ENCODE peak calls at places on chromosomes 4 and X, in eight cellular contexts. F is colonic mucosa, T is uterus, J is brain microvascular endothelial cell, X is neural progenitor cell, S is endothelial cell of umbilical vein, N is GM23338, Q is upper lobe of left lung. B is an unnamed sample. For H3K27me3, the result is how much of the 10 kb centered on the place peaks cover.

GRCh38 chr4:168070903-168071302 is 21.4 kb upstream of the ANXA10 start:
- DNase-seq in F (no peak), X (no peak), S (no peak), Q (no peak), T (no peak), J (no peak), N (no peak), B (no peak)

GRCh38 chr4:100679926-100680325 is 162.1 kb upstream of the EMCN start:
- DNase-seq in Q (no peak), X (no peak), N (no peak), F (no peak), J (no peak), T (no peak), S (peak), B (no peak)

GRCh38 chr4:55475394-55476243 is 71.1 kb downstream of the CLOCK start:
- DNase-seq in N (no peak), S (peak), X (no peak), F (no peak), J (peak), Q (no peak), T (no peak), B (no peak)

GRCh38 chrX:149757206-149758067 is 16.4 kb upstream of the HSFX1 start:
- DNase-seq in Q (no peak), T (no peak), X (no peak), N (no peak), S (no peak), J (no peak), F (peak), B (no peak)

GRCh38 chr4:185363251-185363650 is 32.5 kb downstream of the LRP2BP start:
- DNase-seq in N (no peak), T (no peak), Q (no peak), J (no peak), X (no peak), S (no peak), F (no peak), B (no peak)

GRCh38 chr4:24364852-24365251 is 219.5 kb downstream of the DHX15 start:
- DNase-seq in T (no peak), X (no peak), F (no peak), Q (no peak), S (no peak), J (no peak), N (no peak), B (no peak)

GRCh38 chr4:47650584-47651130 is 165.6 kb downstream of the ATP10D start:
- DNase-seq in T (no peak), X (no peak), S (no peak), Q (no peak), F (no peak), N (no peak), J (peak), B (no peak)

GRCh38 chr4:153188966-153189801 is 15.1 kb upstream of the TRIM2 start:
- DNase-seq in X (no peak), F (no peak), J (peak), N (no peak), Q (no peak), T (no peak), S (no peak), B (no peak)

GRCh38 chr4:52877694-52878093 is 15.6 kb downstream of the RASL11B start:
- DNase-seq in J (no peak), F (no peak), S (no peak), T (no peak), N (peak), X (peak), Q (no peak), B (no peak)

GRCh38 chr4:48194986-48195773 is 61.1 kb upstream of the TXK start:
- DNase-seq in F (no peak), X (no peak), T (no peak), S (peak), N (no peak), Q (no peak), J (no peak), B (no peak)

GRCh38 chr4:24914460-24914859 is 1.6 kb upstream of the CCDC149 start:
- DNase-seq in J (no peak), N (no peak), S (no peak), F (no peak), X (no peak), Q (no peak), T (no peak), B (no peak)

GRCh38 chr4:102809691-102810090 is 17.7 kb downstream of the UBE2D3 start:
- DNase-seq in J (no peak), F (no peak), T (no peak), N (no peak), S (peak), Q (no peak), X (no peak), B (no peak)

GRCh38 chr4:1494416-1495315 is 88.4 kb upstream of the NKX1-1 start:
- DNase-seq in J (no peak), S (no peak), Q (no peak), T (no peak), N (no peak), F (no peak), X (no peak), B (peak)

GRCh38 chr4:88659890-88660208 is 37.8 kb downstream of the NAP1L5 start:
- DNase-seq in S (no peak), F (no peak), J (no peak), X (no peak), T (no peak), N (no peak), Q (no peak), B (no peak)

GRCh38 chr4:41692717-41693345 is 55.7 kb downstream of the PHOX2B start:
- DNase-seq in Q (no peak), T (no peak), N (peak), S (peak), X (peak), F (peak), J (peak), B (peak)

GRCh38 chr4:173935622-173936405 is 347.7 kb downstream of the FBXO8 start:
- DNase-seq in N (no peak), T (no peak), J (no peak), X (no peak), Q (no peak), F (no peak), S (no peak), B (no peak)

GRCh38 chrX:150465856-150466775 is 102.3 kb upstream of the MTM1 start:
- DNase-seq in T (no peak), F (no peak), J (no peak), N (no peak), S (no peak), X (no peak), Q (no peak), B (no peak)

GRCh38 chrX:130173190-130173895 is 1.6 kb downstream of the RAB33A start:
- DNase-seq in J (peak), F (peak), Q (peak), T (peak), S (peak), N (no peak), X (no peak), B (peak)

GRCh38 chrX:144253356-144253755 is 369.5 kb downstream of the UBE2NL start:
- DNase-seq in F (no peak), S (no peak), N (no peak), X (no peak), T (no peak), Q (no peak), J (no peak), B (no peak)

GRCh38 chr4:86921608-86922252 is 13.1 kb upstream of the AFF1 start:
- DNase-seq in T (no peak), Q (no peak), F (no peak), N (no peak), J (no peak), X (no peak), S (no peak), B (no peak)

GRCh38 chr4:156497486-156497885 is 474.1 kb downstream of the PDGFC start:
- DNase-seq in X (no peak), J (no peak), F (no peak), N (no peak), Q (no peak), S (no peak), T (no peak), B (no peak)

GRCh38 chr4:7210818-7211217 is 18.5 kb downstream of the SORCS2 start:
- DNase-seq in S (no peak), Q (no peak), T (no peak), N (no peak), X (no peak), J (peak), F (no peak), B (no peak)

DNA sequence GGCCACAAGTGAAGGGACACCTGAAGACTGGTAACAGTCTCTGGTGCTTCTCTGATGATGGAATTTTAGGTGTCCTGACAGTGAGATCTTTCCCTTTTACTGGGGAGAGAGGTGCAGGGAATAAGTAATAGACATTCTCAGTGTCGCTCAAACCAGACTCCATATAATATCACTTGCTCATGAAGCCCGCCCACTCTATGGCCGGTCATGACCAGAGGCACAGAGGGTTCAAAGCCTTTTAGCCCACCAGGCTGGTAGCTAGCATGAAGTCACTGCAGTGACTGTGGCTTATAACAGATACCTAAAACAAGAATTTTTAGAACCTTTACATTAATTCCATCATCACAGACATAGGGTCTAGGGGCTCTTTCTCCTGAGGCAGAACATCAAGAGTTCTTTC is 2.9 kb downstream of the CD40LG start:
- DNase-seq in T (no peak), X (no peak), S (no peak), J (no peak), Q (no peak), N (no peak), F (no peak), B (no peak)
- TF ChIP-seq CTCF in T (no peak), X (no peak), S (no peak), J (no peak), Q (no peak), N (no peak), F (no peak), B (no peak)

GRCh38 chrX:153954618-153955450 is 10.4 kb upstream of the RENBP start:
- DNase-seq in N (no peak), F (no peak), X (no peak), J (no peak), Q (no peak), T (no peak), S (no peak), B (no peak)

GRCh38 chrX:153953892-153954617 is 9.6 kb upstream of the RENBP start:
- DNase-seq in S (no peak), Q (no peak), J (no peak), F (no peak), X (no peak), T (no peak), N (no peak), B (no peak)

GRCh38 chrX:153951683-153952372 is 7.4 kb upstream of the RENBP start:
- DNase-seq in Q (no peak), J (no peak), N (no peak), X (no peak), T (no peak), S (no peak), F (no peak), B (no peak)

GRCh38 chrX:153952373-153953026 is 8.1 kb upstream of the RENBP start:
- DNase-seq in N (no peak), J (no peak), X (no peak), Q (no peak), T (no peak), S (no peak), F (no peak), B (no peak)

DNA sequence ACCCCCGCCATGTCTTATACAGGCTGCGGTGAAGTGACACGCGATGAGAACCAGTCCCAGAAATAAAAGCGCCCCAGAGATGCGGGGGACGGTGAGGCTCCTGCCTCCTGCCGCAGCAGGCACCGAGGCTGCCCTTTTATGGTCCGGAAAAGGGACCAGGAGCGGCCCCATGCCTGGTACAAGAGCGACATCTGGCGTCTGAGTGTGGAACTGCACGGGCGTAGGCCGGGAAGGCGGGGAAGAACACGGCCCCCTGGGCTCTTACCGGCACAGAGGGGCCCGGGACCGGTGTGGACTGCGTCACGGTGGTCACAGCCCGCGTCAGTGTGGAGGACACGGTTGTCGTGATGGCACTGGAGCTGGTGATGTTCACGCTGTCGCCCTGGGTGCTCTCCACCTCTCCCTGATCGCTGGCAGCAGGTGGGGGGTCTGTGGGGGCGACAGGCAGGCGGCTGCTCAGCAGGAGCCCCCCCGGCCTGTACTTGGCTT is 8.9 kb upstream of the RENBP start:
- DNase-seq in J (peak), T (peak), Q (peak), F (peak), X (peak), N (peak), S (peak), B (peak)
- H3K27ac ChIP-seq in J (peak), T (peak), Q (no peak), F (no peak), X (no peak), N (no peak), S (no peak), B (peak)

GRCh38 chr4:56657818-56658217 is 23.3 kb downstream of the HOPX start:
- DNase-seq in J (no peak), X (no peak), N (no peak), T (no peak), F (no peak), S (no peak), Q (no peak), B (no peak)
- H3K27me3 ChIP-seq in J (under half), X (half or more), N (half or more), T (under half), F (under half), S (under half), Q (under half), B (under half)

GRCh38 chr4:76811604-76812412 is 86.1 kb downstream of the SOWAHB start:
- DNase-seq in X (peak), J (peak), T (peak), N (peak), S (no peak), F (no peak), Q (no peak), B (no peak)
- TF ChIP-seq CTCF in X (no peak), J (peak), T (no peak), N (no peak), S (no peak), F (no peak), Q (no peak), B (no peak)

GRCh38 chr4:85669992-85670548 is 195.1 kb downstream of the ARHGAP24 start:
- DNase-seq in T (no peak), F (no peak), S (no peak), X (no peak), N (no peak), J (no peak), Q (no peak), B (no peak)

GRCh38 chr4:85677286-85677685 is 202.3 kb downstream of the ARHGAP24 start:
- DNase-seq in S (no peak), X (no peak), Q (no peak), T (no peak), J (no peak), N (no peak), F (no peak), B (no peak)

GRCh38 chr4:85672959-85673358 is 198.0 kb downstream of the ARHGAP24 start:
- DNase-seq in S (no peak), Q (no peak), X (no peak), J (no peak), T (no peak), F (no peak), N (no peak), B (no peak)

GRCh38 chr4:85672116-85672515 is 197.2 kb downstream of the ARHGAP24 start:
- DNase-seq in N (no peak), Q (no peak), F (no peak), T (no peak), J (no peak), S (no peak), X (no peak), B (no peak)

GRCh38 chr4:85673540-85673939 is 198.6 kb downstream of the ARHGAP24 start:
- DNase-seq in F (no peak), Q (no peak), S (no peak), N (no peak), J (no peak), T (no peak), X (no peak), B (no peak)
- H3K27ac ChIP-seq in F (no peak), Q (no peak), S (no peak), N (no peak), J (no peak), T (no peak), X (no peak), B (peak)

GRCh38 chr4:129233691-129234090 is 137.7 kb downstream of the C4orf33 start:
- DNase-seq in Q (no peak), J (no peak), N (no peak), T (no peak), X (no peak), F (no peak), S (no peak), B (no peak)
- H3K27me3 ChIP-seq in Q (under half), J (under half), N (under half), T (under half), X (under half), F (under half), S (under half), B (under half)

DNA sequence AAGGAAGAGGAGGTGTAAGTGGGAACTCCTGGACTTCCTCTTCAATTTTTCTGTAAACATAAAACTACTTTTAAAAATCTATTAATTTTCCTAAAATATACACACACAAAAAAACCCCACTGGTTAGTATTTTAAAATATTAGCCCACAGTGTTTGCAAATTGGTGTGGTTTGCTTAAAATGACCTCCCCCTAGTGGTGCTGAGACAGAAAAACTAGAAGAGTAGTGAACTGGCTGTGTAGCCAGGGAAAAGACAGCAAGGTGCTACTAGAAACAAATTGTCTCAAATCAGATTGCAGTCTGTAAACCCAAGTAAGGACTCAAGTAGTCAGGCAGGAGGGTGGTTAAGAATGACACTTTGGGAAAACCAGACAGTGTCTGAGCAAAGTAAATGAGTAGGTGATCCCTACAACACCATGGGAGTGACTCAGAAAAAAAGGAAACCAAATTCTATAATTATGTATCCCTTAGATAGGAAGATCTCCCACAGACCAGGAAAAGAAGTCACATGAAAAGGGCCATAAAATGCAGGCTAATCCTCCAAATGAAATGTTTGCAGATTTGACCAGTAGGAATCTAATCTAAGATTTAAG is 26.0 kb downstream of the AMTN start:
- DNase-seq in J (peak), Q (no peak), T (no peak), N (peak), S (peak), F (no peak), X (peak), B (no peak)
- TF ChIP-seq CTCF in J (peak), Q (peak), T (no peak), N (peak), S (peak), F (no peak), X (peak), B (no peak)

GRCh38 chrX:71909956-71910355 is 689 bp upstream of the NHSL2 start:
- DNase-seq in S (no peak), N (peak), F (no peak), X (peak), J (no peak), Q (no peak), T (peak), B (no peak)

GRCh38 chrX:71911023-71911730 is 532 bp downstream of the NHSL2 start:
- DNase-seq in T (peak), S (no peak), N (peak), F (no peak), X (peak), Q (no peak), J (no peak), B (no peak)

GRCh38 chrX:71906133-71906532 is 4.5 kb upstream of the NHSL2 start:
- DNase-seq in J (no peak), S (no peak), T (no peak), N (no peak), Q (no peak), X (no peak), F (no peak), B (no peak)

GRCh38 chrX:71910526-71911022 is at the start of gene NHSL2:
- DNase-seq in J (no peak), T (peak), Q (no peak), X (peak), N (peak), F (no peak), S (no peak), B (no peak)

DNA sequence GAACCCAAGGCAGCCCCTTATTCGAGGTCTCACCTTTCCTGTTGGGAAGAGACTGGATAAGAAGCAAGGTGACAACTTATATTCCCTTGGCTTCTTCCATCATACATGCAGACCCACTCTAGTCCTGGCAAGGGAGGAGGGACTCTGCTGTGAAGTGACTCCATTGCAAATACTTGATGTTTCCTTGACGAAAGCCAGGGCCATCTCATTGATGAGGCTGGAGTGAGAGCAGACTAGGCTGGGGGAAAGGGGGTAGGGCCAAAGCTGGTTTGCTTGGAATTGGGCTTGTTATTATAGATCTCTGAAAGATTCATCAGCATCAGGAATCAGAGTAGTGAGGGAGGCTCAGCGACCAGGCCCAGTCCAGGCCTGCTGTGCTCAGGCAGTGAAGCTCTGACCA is 2.3 kb upstream of the NHSL2 start:
- DNase-seq in F (no peak), N (no peak), T (no peak), Q (no peak), S (no peak), J (no peak), X (no peak), B (no peak)
- H3K27ac ChIP-seq in F (no peak), N (no peak), T (no peak), Q (no peak), S (no peak), J (no peak), X (no peak), B (no peak)

DNA sequence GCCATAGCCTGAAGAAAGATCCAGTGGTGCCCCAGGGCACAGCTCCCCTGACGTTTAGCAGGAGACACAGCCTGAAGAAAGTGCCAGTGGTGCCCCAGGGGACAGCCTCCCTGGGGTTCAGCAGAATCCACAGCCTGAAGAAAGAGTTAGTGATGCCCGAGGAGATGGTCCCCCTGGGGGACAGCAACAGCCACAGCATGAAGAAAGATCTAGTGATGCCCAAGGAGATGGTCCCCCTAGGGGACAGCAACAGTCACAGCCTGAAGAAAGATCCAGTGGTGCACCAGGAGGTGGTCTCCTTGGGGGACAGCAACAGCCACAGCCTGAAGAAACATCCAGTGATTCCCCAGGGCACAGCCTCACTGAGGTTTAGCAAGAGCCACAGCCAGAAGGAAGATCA is 2.8 kb downstream of the TEX13C start:
- DNase-seq in X (no peak), Q (no peak), N (no peak), F (no peak), T (no peak), J (no peak), S (no peak), B (no peak)
- H3K27me3 ChIP-seq in X (under half), Q (under half), N (under half), F (under half), T (under half), J (under half), S (under half), B (under half)